ENCODE peak calls at places on chromosomes 6 and 20, in six cellular contexts. E is HepG2, Z is dorsolateral prefrontal cortex, I is tibial nerve, L is fibroblast of lung, X is cardiac muscle cell. M is an unnamed sample.

GRCh38 chr6:73929421-73929820 is 233.4 kb downstream of the CD109 start:
- DNase-seq in I (no peak), E (no peak), Z (no peak), L (no peak), X (no peak), M (no peak)

GRCh38 chr6:154865291-154865690 is 129.8 kb upstream of the TIAM2 start:
- DNase-seq in E (no peak), L (peak), I (no peak), Z (no peak), X (peak), M (no peak)

GRCh38 chr20:54491443-54491842 is 16.1 kb downstream of the DOK5 start:
- DNase-seq in E (no peak), Z (no peak), L (no peak), I (no peak), X (no peak), M (no peak)

GRCh38 chr20:47985092-47985850 is 200.0 kb upstream of the SULF2 start:
- DNase-seq in X (peak), Z (no peak), I (no peak), L (peak), E (no peak), M (no peak)

GRCh38 chr20:29497261-29497671 is 1760.2 kb upstream of the DEFB115 start:
- DNase-seq in X (peak), E (peak), I (peak), L (no peak), Z (no peak), M (no peak)

GRCh38 chr6:75171151-75171550 is 34.7 kb downstream of the COL12A1 start:
- DNase-seq in X (peak), L (no peak), I (no peak), E (no peak), Z (no peak), M (no peak)

GRCh38 chr6:90895299-90896164 is 308.7 kb upstream of the MAP3K7 start:
- DNase-seq in Z (no peak), E (no peak), L (peak), X (no peak), I (no peak), M (no peak)

GRCh38 chr6:109922851-109923250 is 55.3 kb upstream of the GPR6 start:
- DNase-seq in Z (no peak), L (no peak), X (no peak), I (no peak), E (no peak), M (no peak)

GRCh38 chr20:51487525-51488279 is 54.8 kb downstream of the NFATC2 start:
- DNase-seq in E (peak), Z (no peak), I (no peak), L (peak), X (peak), M (no peak)

GRCh38 chr6:32922083-32922482 is 18.7 kb downstream of the HLA-DMB start:
- DNase-seq in Z (no peak), E (no peak), L (no peak), X (no peak), I (no peak), M (no peak)

GRCh38 chr20:33387177-33387576 is 14.1 kb downstream of the CDK5RAP1 start:
- DNase-seq in L (peak), Z (no peak), X (peak), E (no peak), I (no peak), M (no peak)

GRCh38 chr20:22861990-22862389 is 173.1 kb upstream of the SSTR4 start:
- DNase-seq in I (no peak), X (peak), L (no peak), Z (no peak), E (no peak), M (no peak)

GRCh38 chr20:47854687-47855212 is 69.5 kb upstream of the SULF2 start:
- DNase-seq in I (no peak), Z (no peak), E (peak), X (peak), L (peak), M (no peak)

GRCh38 chr6:159422041-159422984 is 253.1 kb downstream of the FNDC1 start:
- DNase-seq in I (no peak), X (peak), E (no peak), L (peak), Z (no peak), M (no peak)

DNA sequence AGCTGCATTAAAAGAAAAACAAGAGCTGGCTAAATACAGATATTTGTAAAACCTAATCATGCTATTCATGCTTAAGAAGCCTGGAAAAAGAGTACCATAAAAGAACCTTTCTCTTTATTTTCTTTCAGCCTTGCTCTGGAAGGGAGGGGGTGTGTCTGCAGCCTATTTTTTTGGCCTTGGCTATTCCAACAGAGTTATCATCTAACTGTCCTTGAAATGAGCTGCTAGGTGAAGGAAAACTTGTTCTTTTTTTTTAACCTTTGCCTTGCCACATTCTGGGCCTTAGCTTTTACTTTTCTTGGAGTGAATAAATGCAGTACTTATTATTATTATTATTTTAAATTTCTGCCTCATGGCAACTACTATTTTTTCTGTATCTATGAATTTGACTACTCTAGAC is 224.9 kb upstream of the SYNCRIP start:
- DNase-seq in Z (no peak), L (no peak), I (no peak), E (no peak), X (no peak), M (no peak)
- H3K27ac ChIP-seq in Z (no peak), L (no peak), I (no peak), E (no peak), X (no peak), M (peak)

GRCh38 chr20:63520939-63521601 is 505 bp downstream of the PPDPF start:
- DNase-seq in L (peak), Z (peak), E (peak), I (peak), X (peak), M (no peak)

GRCh38 chr20:63518946-63519764 is 1.4 kb upstream of the PPDPF start:
- DNase-seq in I (no peak), Z (no peak), E (no peak), L (no peak), X (no peak), M (no peak)

GRCh38 chr20:63521602-63522001 is 1.0 kb downstream of the PPDPF start:
- DNase-seq in E (no peak), I (no peak), X (peak), L (no peak), Z (no peak), M (no peak)

GRCh38 chr20:63519765-63520593 is 586 bp upstream of the PPDPF start:
- DNase-seq in Z (no peak), I (no peak), E (no peak), L (peak), X (no peak), M (peak)

DNA sequence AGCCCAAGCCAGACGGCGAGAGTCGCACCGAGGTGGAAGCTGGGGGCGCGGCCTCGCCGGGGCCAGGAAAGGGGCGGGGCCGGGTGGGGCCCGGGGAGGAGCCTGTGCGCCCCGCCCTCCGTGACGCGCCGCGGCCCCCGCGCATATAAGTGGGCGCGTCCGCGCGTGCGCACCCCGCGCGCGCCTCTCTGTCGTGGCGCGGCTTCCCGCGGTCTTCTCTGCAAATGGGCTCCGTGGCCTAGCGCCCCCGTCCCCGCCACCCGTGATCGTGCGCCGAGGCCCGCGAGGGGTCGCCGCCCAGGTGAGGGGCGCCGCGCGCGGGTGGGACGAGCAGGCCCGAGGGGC is at the start of gene PPDPF:
- DNase-seq in I (peak), X (peak), Z (peak), E (no peak), L (peak), M (no peak)
- H3K27ac ChIP-seq in I (peak), X (peak), Z (peak), E (no peak), L (peak), M (peak)

GRCh38 chr20:44208770-44209169 is 1.8 kb downstream of the OSER1 start:
- DNase-seq in X (peak), L (peak), E (peak), Z (no peak), I (no peak), M (no peak)

GRCh38 chr20:44209691-44210421 is 715 bp downstream of the OSER1 start:
- DNase-seq in E (no peak), Z (no peak), X (peak), L (peak), I (no peak), M (no peak)

GRCh38 chr20:44206132-44206531 is 4.4 kb downstream of the OSER1 start:
- DNase-seq in E (peak), I (no peak), Z (no peak), X (no peak), L (no peak), M (no peak)

GRCh38 chr20:44207066-44207723 is 3.4 kb downstream of the OSER1 start:
- DNase-seq in I (no peak), L (no peak), E (no peak), Z (no peak), X (no peak), M (no peak)

DNA sequence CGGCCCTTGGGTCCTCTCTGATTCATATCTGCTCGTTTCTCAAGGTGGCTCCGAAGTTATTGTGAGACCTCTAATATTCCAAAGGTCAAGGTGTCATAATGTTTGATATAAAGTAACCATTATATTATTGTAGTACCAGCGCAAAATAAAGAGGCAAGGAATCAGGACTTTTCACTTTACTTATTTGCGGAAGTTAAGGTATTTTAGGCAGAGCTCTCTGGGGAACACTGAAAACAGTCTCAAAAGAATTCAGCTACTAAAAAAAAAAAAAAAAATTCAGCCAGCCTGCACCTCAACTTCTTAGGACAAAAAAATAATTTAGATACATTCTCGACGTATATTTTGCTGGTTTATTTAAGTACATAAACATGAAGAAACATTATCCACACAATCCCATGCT is 2.4 kb downstream of the OSER1 start:
- DNase-seq in X (no peak), L (no peak), E (no peak), Z (no peak), I (no peak), M (no peak)
- H3K27ac ChIP-seq in X (peak), L (no peak), E (peak), Z (no peak), I (no peak), M (peak)

GRCh38 chr20:7770046-7770445 is 170.2 kb downstream of the HAO1 start:
- DNase-seq in Z (no peak), X (no peak), L (no peak), I (no peak), E (no peak), M (no peak)
- H3K27ac ChIP-seq in Z (no peak), X (no peak), L (no peak), I (no peak), E (no peak), M (no peak)

DNA sequence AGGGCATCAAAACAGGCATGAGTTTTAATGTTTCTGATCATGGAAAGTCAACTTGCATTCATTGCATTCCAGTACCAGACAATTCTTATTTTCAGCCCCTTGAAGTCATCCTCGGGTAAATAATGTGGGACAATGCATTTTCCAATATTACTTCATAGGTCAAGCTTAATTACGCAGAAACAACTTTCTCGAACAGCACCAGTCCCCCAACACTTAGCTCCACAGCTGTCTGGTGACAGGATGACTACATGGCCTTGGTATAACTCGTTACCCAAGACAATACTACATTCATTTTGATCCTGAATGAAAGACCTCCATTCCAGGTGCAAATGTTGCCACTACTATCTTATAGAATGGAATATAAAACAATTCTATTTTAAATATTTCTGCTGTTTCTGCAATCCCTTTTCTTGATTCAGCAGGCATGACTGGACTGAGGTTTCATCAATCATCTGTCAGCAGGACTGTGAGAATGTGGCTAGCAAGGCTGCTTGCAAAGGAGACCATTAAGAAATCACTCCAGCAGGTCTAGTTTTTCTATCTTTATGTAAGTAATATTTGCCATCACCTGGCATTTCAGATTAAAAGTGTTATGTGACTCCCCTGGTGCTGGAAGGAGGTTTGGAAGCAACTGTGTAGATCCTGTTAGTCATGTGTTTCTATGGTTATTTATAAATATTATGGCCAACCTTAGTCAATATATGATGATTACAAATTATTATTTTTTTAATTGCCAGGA is 148.0 kb downstream of the HAO1 start:
- DNase-seq in X (peak), L (peak), I (no peak), E (no peak), Z (no peak), M (no peak)
- H3K27ac ChIP-seq in X (no peak), L (no peak), I (no peak), E (no peak), Z (no peak), M (no peak)

GRCh38 chr6:129893513-129894098 is 32.5 kb upstream of the TMEM244 start:
- DNase-seq in Z (no peak), X (peak), I (no peak), L (peak), E (no peak), M (no peak)
- H3K27ac ChIP-seq in Z (no peak), X (no peak), I (no peak), L (no peak), E (no peak), M (no peak)

GRCh38 chr20:49747707-49748524 is 34.2 kb upstream of the B4GALT5 start:
- DNase-seq in L (peak), E (peak), Z (peak), I (peak), X (peak), M (peak)
- H3K27ac ChIP-seq in L (no peak), E (no peak), Z (peak), I (no peak), X (peak), M (peak)

M was measured in coronary artery.